ENCODE peak calls at places on chromosomes 6 and 20, in four cellular contexts. D is mesenchymal stem cell, L is uterus, H is GM23248. G is an unnamed sample.

GRCh38 chr6:37259191-37259590 is 1.2 kb upstream of the TMEM217 start:
- DNase-seq in D (peak), L (no peak), H (peak), G (no peak)

GRCh38 chr6:160337301-160337700 is 10.9 kb upstream of the SLC22A3 start:
- DNase-seq in D (no peak), L (no peak), H (peak), G (peak)

GRCh38 chr6:116969211-116969863 is 92.3 kb downstream of the RFX6 start:
- DNase-seq in D (peak), L (no peak), H (peak), G (no peak)

GRCh38 chr6:135904666-135905065 is 53.2 kb downstream of the PDE7B start:
- DNase-seq in D (no peak), L (no peak), H (peak), G (no peak)

GRCh38 chr6:168134399-168135201 is 55.6 kb upstream of the FRMD1 start:
- DNase-seq in D (no peak), L (no peak), H (no peak), G (no peak)

GRCh38 chr6:107304421-107305025 is 154.8 kb downstream of the PDSS2 start:
- DNase-seq in D (peak), L (no peak), H (no peak), G (peak)

GRCh38 chr6:17258763-17259162 is 22.4 kb upstream of the RBM24 start:
- DNase-seq in D (no peak), L (no peak), H (no peak), G (no peak)

GRCh38 chr6:139490482-139490881 is 116.0 kb upstream of the CITED2 start:
- DNase-seq in D (no peak), L (no peak), H (no peak), G (no peak)

GRCh38 chr20:24662756-24663399 is 193.4 kb downstream of the SYNDIG1 start:
- DNase-seq in D (no peak), L (no peak), H (peak), G (no peak)

GRCh38 chr6:3797231-3798200 is 46.0 kb upstream of the PXDC1 start:
- DNase-seq in D (peak), L (no peak), H (peak), G (peak)

GRCh38 chr6:42263165-42263852 is 45.6 kb upstream of the MRPS10 start:
- DNase-seq in D (no peak), L (no peak), H (no peak), G (no peak)

GRCh38 chr6:11374036-11375010 is 141.9 kb upstream of the NEDD9 start:
- DNase-seq in D (no peak), L (no peak), H (no peak), G (no peak)

GRCh38 chr6:1388927-1389790 is at the start of gene FOXF2:
- DNase-seq in D (no peak), L (no peak), H (peak), G (no peak)

GRCh38 chr6:89843070-89843469 is 13.4 kb downstream of the CASP8AP2 start:
- DNase-seq in D (peak), L (no peak), H (peak), G (no peak)

GRCh38 chr20:45934046-45934586 is 367 bp upstream of the PCIF1 start:
- DNase-seq in D (peak), L (peak), H (peak), G (no peak)

GRCh38 chr6:7051780-7052440 is 55.9 kb upstream of the RREB1 start:
- DNase-seq in D (peak), L (peak), H (peak), G (no peak)

GRCh38 chr6:48733581-48733980 is 622.6 kb upstream of the PTCHD4 start:
- DNase-seq in D (peak), L (no peak), H (peak), G (peak)

GRCh38 chr6:52403627-52404026 is 16.5 kb upstream of the EFHC1 start:
- DNase-seq in D (no peak), L (no peak), H (no peak), G (no peak)

GRCh38 chr6:108982154-108983113 is 112.2 kb downstream of the SESN1 start:
- DNase-seq in D (no peak), L (no peak), H (no peak), G (no peak)

GRCh38 chr6:38067263-38067980 is 247.9 kb downstream of the ZFAND3 start:
- DNase-seq in D (no peak), L (no peak), H (no peak), G (no peak)

GRCh38 chr6:36754582-36755434 is 57.2 kb downstream of the RAB44 start:
- DNase-seq in D (no peak), L (no peak), H (no peak), G (no peak)

GRCh38 chr6:44960898-44961297 is 367.2 kb upstream of the RUNX2 start:
- DNase-seq in D (peak), L (no peak), H (peak), G (peak)

GRCh38 chr20:23086056-23086551 is at the start of gene CD93:
- DNase-seq in D (no peak), L (peak), H (peak), G (no peak)

GRCh38 chr6:117545161-117545595 is 57.1 kb downstream of the GOPC start:
- DNase-seq in D (no peak), L (no peak), H (no peak), G (peak)

GRCh38 chr6:16254535-16254934 is 16.1 kb downstream of the GMPR start:
- DNase-seq in D (no peak), L (no peak), H (no peak), G (no peak)

GRCh38 chr6:5516036-5516435 is 254.7 kb downstream of the FARS2 start:
- DNase-seq in D (no peak), L (no peak), H (no peak), G (no peak)

GRCh38 chr6:127459231-127459641 is at the start of gene KIAA0408:
- DNase-seq in D (peak), L (peak), H (peak), G (no peak)

GRCh38 chr6:43812850-43813584 is 43.0 kb downstream of the VEGFA start:
- DNase-seq in D (peak), L (no peak), H (no peak), G (no peak)

GRCh38 chr6:119442776-119443184 is 93.2 kb upstream of the MAN1A1 start:
- DNase-seq in D (peak), L (no peak), H (no peak), G (no peak)

GRCh38 chr6:123830110-123830509 is 26.4 kb downstream of the NKAIN2 start:
- DNase-seq in D (peak), L (no peak), H (no peak), G (no peak)

GRCh38 chr20:33601861-33602260 is 60.3 kb upstream of the C20orf144 start:
- DNase-seq in D (no peak), L (no peak), H (no peak), G (peak)

GRCh38 chr20:57659789-57660509 is 39.7 kb upstream of the ZBP1 start:
- DNase-seq in D (no peak), L (peak), H (no peak), G (no peak)

GRCh38 chr20:52619101-52619500 is 353.1 kb upstream of the TSHZ2 start:
- DNase-seq in D (no peak), L (no peak), H (no peak), G (no peak)

GRCh38 chr6:53938810-53939209 is 144.0 kb downstream of the LRRC1 start:
- DNase-seq in D (no peak), L (no peak), H (peak), G (no peak)

GRCh38 chr6:151263967-151264366 is 24.2 kb downstream of the AKAP12 start:
- DNase-seq in D (no peak), L (peak), H (no peak), G (no peak)

GRCh38 chr6:151265282-151265681 is 25.5 kb downstream of the AKAP12 start:
- DNase-seq in D (no peak), L (no peak), H (no peak), G (no peak)

GRCh38 chr6:151275121-151275520 is 35.4 kb downstream of the AKAP12 start:
- DNase-seq in D (no peak), L (no peak), H (no peak), G (no peak)

DNA sequence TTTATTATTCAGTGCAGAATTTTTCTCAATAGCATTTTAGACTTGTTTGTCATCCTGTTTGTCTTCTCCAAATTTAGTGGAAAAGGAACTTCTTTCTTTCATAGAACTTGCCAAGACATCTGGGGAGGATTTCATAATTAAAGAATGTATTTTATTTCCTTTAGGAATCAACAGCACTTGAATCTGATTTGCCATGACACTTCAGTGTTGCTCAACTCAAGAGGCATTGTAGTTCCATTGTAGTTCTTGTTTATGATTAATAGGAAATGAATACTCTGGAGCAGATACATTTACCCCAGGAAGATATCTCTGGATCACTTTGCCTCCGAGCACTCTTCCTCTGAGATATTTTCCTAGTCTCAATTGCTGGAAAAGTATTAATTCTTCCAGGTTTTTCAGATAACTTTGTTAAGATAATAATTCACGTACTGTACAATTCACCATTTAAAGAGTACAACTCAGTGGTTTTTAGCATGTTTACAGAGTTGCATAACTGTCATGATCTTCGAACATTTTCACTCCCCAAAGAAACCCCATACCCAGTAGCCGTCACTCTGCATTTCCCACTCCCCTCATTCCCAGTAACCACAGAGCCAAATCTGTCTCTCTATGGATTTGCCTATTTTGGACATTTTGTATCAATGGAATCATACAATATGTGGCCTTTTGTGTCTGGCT is 29.7 kb downstream of the AKAP12 start:
- DNase-seq in D (peak), L (no peak), H (peak), G (peak)
- H3K27ac ChIP-seq in D (no peak), L (no peak), H (peak), G (no peak)

GRCh38 chr20:10521836-10522235 is 86.7 kb downstream of the SLX4IP start:
- DNase-seq in D (no peak), L (no peak), H (no peak), G (no peak)
- H3K27ac ChIP-seq in D (peak), L (peak), H (peak), G (peak)

DNA sequence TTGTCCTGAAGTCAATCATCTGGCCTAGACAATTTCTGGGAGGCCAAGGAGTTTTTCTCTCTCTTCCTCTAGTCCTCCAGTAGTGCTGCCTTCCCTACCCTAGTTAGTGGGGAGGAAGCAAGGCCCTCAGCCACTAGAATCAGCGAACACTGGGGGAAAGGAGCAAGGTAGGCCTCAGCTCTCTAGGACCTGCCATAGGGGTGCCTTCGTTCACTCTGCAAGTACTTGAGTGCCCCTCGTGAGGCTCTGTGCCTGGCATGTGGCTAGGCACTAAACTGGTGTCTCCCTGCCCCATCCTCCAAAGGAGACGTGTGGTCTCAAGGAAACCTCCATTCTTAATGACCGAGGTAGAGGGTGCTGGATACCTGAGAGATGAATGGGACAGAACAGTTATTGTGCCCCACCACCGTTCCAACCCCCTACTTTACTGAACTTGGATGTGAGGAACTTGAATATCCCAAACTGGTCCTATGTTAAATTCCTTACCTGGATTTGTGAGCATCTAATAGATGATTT is 1.1 kb downstream of the DEF6 start:
- DNase-seq in D (no peak), L (no peak), H (no peak), G (no peak)
- H3K27ac ChIP-seq in D (no peak), L (no peak), H (no peak), G (peak)

GRCh38 chr20:38873050-38873581 is 53.1 kb upstream of the FAM83D start:
- DNase-seq in D (no peak), L (no peak), H (no peak), G (no peak)
- H3K27ac ChIP-seq in D (no peak), L (no peak), H (no peak), G (no peak)

DNA sequence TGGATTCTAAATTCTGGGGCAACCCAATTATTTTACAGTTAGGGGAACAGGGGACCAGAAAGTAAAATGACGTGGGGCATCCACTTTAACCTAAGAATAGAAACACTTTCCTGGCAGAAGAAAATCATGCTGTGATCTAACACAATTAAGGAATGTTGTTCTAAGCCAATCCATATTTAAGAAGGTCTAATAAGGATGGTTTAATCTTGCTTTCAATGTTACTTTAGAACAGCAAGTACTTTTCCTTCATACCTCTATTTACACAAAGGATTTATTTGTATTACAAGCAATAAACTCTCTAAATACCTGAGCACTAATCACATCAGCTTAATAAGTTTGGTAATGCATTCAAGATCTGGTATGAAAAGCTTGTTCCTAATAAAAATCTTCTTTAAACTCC is 32.4 kb downstream of the SLC2A12 start:
- DNase-seq in D (no peak), L (no peak), H (no peak), G (no peak)
- H3K27ac ChIP-seq in D (no peak), L (no peak), H (no peak), G (no peak)